ENCODE peak calls at places on chromosome 1, in five cellular contexts. Z is kidney, V is WTC11, D is omental fat pad, Q is lower lobe of right lung. Y is an unnamed sample.

GRCh38 chr1:23784846-23785245 is 6.1 kb upstream of the LYPLA2 start:
- DNase-seq in V (no peak), D (no peak), Q (no peak), Z (no peak), Y (no peak)

GRCh38 chr1:208044568-208045241 is 133.8 kb upstream of the CD34 start:
- DNase-seq in V (no peak), Z (no peak), D (no peak), Q (no peak), Y (no peak)

GRCh38 chr1:154661110-154661509 is 53.1 kb upstream of the ADAR start:
- DNase-seq in V (no peak), Q (no peak), D (no peak), Z (no peak), Y (no peak)

GRCh38 chr1:117239467-117239866 is 28.7 kb upstream of the VTCN1 start:
- DNase-seq in V (no peak), Q (no peak), Z (no peak), D (no peak), Y (no peak)

GRCh38 chr1:233016798-233017197 is 66.4 kb downstream of the NTPCR start:
- DNase-seq in V (no peak), D (no peak), Z (no peak), Q (no peak), Y (no peak)

GRCh38 chr1:88302843-88303486 is 381.1 kb upstream of the PKN2 start:
- DNase-seq in D (no peak), V (no peak), Z (no peak), Q (no peak), Y (no peak)

GRCh38 chr1:78663916-78664315 is 14.3 kb downstream of the IFI44 start:
- DNase-seq in V (no peak), Z (no peak), Q (no peak), D (no peak), Y (no peak)

GRCh38 chr1:246724725-246725095 is 501 bp downstream of the SCCPDH start:
- DNase-seq in V (peak), Z (no peak), Q (no peak), D (no peak), Y (peak)

GRCh38 chr1:205199090-205199930 is 12.2 kb downstream of the DSTYK start:
- DNase-seq in D (no peak), Z (no peak), V (no peak), Q (no peak), Y (peak)

GRCh38 chr1:19310720-19311502 is 1.0 kb downstream of the AKR7A2 start:
- DNase-seq in Q (no peak), V (no peak), Z (no peak), D (no peak), Y (peak)

GRCh38 chr1:15062479-15063099 is 91.0 kb upstream of the TMEM51 start:
- DNase-seq in D (no peak), Q (no peak), Z (no peak), V (no peak), Y (no peak)

GRCh38 chr1:29221296-29221695 is 9.4 kb downstream of the MECR start:
- DNase-seq in Q (no peak), V (no peak), Z (no peak), D (no peak), Y (no peak)

GRCh38 chr1:35572296-35572695 is 818 bp upstream of the TFAP2E start:
- DNase-seq in V (no peak), D (no peak), Z (no peak), Q (no peak), Y (no peak)

GRCh38 chr1:243482237-243483022 is 226.6 kb downstream of the SDCCAG8 start:
- DNase-seq in Q (no peak), Z (peak), D (no peak), V (peak), Y (peak)

GRCh38 chr1:41419584-41420295 is 58.5 kb downstream of the FOXO6 start:
- DNase-seq in Q (no peak), D (no peak), V (no peak), Z (no peak), Y (no peak)

GRCh38 chr1:23357112-23357908 is 12.3 kb downstream of the ZNF436 start:
- DNase-seq in D (no peak), V (no peak), Z (no peak), Q (no peak), Y (no peak)

GRCh38 chr1:15207031-15207828 is 39.8 kb upstream of the FHAD1 start:
- DNase-seq in V (peak), Z (no peak), D (no peak), Q (no peak), Y (no peak)

GRCh38 chr1:231313661-231314060 is 24.0 kb downstream of the EXOC8 start:
- DNase-seq in D (no peak), Q (no peak), V (no peak), Z (no peak), Y (no peak)

GRCh38 chr1:4664095-4664494 is 9.7 kb downstream of the AJAP1 start:
- DNase-seq in D (no peak), V (no peak), Q (no peak), Z (no peak), Y (no peak)

GRCh38 chr1:53025034-53025777 is 36.8 kb upstream of the PODN start:
- DNase-seq in Q (no peak), D (no peak), V (no peak), Z (peak), Y (no peak)

GRCh38 chr1:243731301-243731891 is 118.6 kb downstream of the AKT3 start:
- DNase-seq in Z (no peak), Q (no peak), V (no peak), D (no peak), Y (no peak)

GRCh38 chr1:29503441-29503840 is 267.1 kb downstream of the PTPRU start:
- DNase-seq in V (no peak), D (no peak), Z (no peak), Q (no peak), Y (no peak)

GRCh38 chr1:154607084-154607747 is 770 bp downstream of the ADAR start:
- DNase-seq in Q (no peak), Z (no peak), D (no peak), V (peak), Y (no peak)

GRCh38 chr1:43619996-43620920 is 29.7 kb upstream of the KDM4A start:
- DNase-seq in D (no peak), V (no peak), Q (peak), Z (peak), Y (no peak)

GRCh38 chr1:43618521-43619313 is 31.2 kb upstream of the KDM4A start:
- DNase-seq in Q (peak), Z (peak), D (no peak), V (no peak), Y (no peak)

GRCh38 chr1:43620956-43621355 is 29.0 kb upstream of the KDM4A start:
- DNase-seq in D (no peak), V (no peak), Q (peak), Z (peak), Y (no peak)

GRCh38 chr1:43617668-43618067 is 32.3 kb upstream of the KDM4A start:
- DNase-seq in V (no peak), Z (peak), Q (peak), D (no peak), Y (no peak)

GRCh38 chr1:43619314-43619790 is 30.6 kb upstream of the KDM4A start:
- DNase-seq in Q (peak), D (no peak), V (no peak), Z (peak), Y (no peak)
- TF ChIP-seq CTCF in Q (no peak), D (no peak), V (no peak), Z (no peak), Y (no peak)

GRCh38 chr1:21814241-21814918 is 2.3 kb downstream of the LDLRAD2 start:
- DNase-seq in Z (peak), V (peak), D (no peak), Q (peak), Y (peak)
- TF ChIP-seq CTCF in Z (peak), V (peak), D (no peak), Q (peak), Y (peak)

GRCh38 chr1:114671011-114671938 is 1.4 kb upstream of the DENND2C start:
- DNase-seq in D (no peak), Q (no peak), Z (no peak), V (no peak), Y (peak)
- TF ChIP-seq CTCF in D (no peak), Q (peak), Z (no peak), V (no peak), Y (no peak)

GRCh38 chr1:21499283-21499945 is 9.8 kb upstream of the ALPL start:
- DNase-seq in V (no peak), D (no peak), Q (no peak), Z (no peak), Y (no peak)

GRCh38 chr1:21496063-21496462 is 13.2 kb upstream of the ALPL start:
- DNase-seq in Z (no peak), Q (no peak), V (no peak), D (no peak), Y (peak)

GRCh38 chr1:21495225-21495820 is 13.9 kb upstream of the ALPL start:
- DNase-seq in Q (no peak), Z (no peak), V (no peak), D (no peak), Y (no peak)

GRCh38 chr1:21496886-21497285 is 12.3 kb upstream of the ALPL start:
- DNase-seq in D (no peak), Z (no peak), V (no peak), Q (no peak), Y (no peak)

DNA sequence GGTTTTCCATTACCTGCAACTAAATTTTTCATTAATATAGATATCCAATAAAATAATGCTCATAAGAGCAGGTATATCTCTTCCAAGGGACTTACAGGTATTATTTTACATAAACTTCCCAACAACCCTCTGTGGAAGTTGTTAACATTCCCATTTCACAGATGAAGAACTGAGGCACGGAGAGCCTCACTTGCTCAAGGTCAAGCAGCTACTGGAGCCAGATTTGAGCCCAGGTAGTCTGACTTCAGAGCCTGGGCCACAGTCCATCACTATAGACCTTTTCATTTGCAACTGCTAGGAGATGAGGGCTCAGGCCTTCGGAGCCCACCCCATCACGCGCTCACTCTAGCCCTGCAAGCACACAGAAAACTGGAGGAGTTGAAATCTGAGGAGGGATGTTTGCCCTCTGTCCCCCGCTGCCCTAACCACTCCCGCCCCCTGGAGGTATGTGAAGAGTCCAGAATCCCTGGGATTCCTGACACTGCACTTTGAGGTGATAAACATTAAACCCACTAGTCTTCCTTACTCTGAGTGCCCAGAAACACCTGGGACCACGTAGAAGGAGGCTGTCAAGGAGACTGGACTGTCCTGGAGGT is 11.7 kb upstream of the ALPL start:
- DNase-seq in D (no peak), Z (no peak), Q (no peak), V (peak), Y (no peak)
- TF ChIP-seq CTCF in D (no peak), Z (no peak), Q (no peak), V (no peak), Y (no peak)

DNA sequence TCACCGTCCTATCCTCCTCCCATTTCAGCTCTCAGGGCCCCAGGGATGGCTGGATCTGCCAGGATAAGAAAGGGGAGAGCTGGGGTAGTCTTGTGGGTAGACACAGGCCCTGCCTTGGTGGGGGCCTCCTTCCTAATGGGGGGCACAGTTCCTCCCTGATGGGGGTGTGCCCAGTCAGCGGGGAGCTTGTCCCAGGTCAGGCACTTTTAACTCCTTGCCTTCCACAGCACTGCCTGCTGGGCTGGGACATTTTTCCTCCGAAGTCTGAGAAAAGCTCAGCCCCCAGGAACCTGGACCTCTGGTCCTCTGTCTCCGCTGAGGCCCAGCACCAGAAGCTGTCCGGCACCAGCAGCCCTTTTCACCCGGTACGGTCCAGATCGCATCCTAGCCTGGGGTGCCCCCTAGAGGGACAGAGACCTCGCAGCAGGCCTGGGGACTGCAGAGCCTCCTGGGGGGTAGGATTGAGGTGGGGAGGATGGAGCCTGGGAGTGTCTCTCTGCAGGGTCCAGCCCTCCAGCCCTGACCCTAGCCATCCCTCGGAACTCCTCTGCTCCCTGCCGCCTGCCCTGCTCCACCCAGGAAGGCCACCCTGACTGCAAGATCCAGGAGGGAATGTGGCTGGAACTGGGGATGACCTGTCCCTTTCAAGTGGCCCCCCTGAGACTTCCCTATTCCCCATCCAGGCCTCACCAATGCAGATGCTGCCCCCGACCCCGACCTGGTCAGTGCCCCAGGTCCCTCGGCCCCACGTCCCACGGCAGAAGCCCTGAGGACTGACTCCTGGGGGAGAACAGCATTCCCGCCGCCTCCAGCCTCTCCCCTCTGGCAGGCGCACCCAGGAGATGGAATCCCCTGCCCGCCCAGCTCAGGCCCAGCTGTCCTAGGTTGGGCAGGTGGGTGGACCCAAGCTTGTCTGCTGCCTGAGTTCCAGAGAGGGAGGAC is 12.0 kb downstream of the MIIP start:
- DNase-seq in V (peak), Q (peak), Z (no peak), D (no peak), Y (peak)
- TF ChIP-seq CTCF in V (no peak), Q (peak), Z (peak), D (no peak), Y (peak)

GRCh38 chr1:114153621-114154145 is at the start of gene SYT6:
- DNase-seq in D (no peak), V (peak), Q (no peak), Z (peak), Y (no peak)
- TF ChIP-seq CTCF in D (no peak), V (no peak), Q (no peak), Z (no peak), Y (no peak)

DNA sequence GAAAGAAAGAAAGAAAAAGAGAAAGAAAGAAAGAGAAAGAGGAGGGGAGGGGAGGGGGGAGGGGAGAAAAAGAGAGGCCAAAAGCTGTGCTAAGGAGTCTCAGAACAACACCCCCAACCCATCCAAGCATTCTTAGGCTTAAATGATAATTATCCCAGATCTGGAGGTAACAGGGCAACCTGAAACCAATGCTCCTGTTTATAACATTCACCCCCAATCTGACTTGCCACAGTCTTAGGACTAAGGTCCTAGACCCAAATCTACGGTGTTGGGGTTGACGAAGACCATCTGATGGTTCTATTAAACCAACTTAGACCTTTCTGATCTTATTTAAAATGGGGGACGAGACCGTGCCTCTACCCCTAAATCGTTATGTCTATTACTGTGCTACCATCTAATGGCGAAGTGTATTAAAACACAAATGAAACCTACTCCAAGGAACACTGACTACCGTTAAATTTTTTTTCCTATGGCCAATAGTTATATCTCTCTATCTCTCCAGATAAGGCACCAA is 119.3 kb upstream of the CDC42BPA start:
- DNase-seq in D (no peak), V (no peak), Q (no peak), Z (no peak), Y (peak)
- TF ChIP-seq CTCF in D (no peak), V (no peak), Q (peak), Z (peak), Y (no peak)

GRCh38 chr1:174413632-174414031 is 34.1 kb upstream of the GPR52 start:
- DNase-seq in D (no peak), Q (no peak), V (no peak), Z (no peak), Y (no peak)
- TF ChIP-seq CTCF in D (no peak), Q (no peak), V (no peak), Z (peak), Y (no peak)

DNA sequence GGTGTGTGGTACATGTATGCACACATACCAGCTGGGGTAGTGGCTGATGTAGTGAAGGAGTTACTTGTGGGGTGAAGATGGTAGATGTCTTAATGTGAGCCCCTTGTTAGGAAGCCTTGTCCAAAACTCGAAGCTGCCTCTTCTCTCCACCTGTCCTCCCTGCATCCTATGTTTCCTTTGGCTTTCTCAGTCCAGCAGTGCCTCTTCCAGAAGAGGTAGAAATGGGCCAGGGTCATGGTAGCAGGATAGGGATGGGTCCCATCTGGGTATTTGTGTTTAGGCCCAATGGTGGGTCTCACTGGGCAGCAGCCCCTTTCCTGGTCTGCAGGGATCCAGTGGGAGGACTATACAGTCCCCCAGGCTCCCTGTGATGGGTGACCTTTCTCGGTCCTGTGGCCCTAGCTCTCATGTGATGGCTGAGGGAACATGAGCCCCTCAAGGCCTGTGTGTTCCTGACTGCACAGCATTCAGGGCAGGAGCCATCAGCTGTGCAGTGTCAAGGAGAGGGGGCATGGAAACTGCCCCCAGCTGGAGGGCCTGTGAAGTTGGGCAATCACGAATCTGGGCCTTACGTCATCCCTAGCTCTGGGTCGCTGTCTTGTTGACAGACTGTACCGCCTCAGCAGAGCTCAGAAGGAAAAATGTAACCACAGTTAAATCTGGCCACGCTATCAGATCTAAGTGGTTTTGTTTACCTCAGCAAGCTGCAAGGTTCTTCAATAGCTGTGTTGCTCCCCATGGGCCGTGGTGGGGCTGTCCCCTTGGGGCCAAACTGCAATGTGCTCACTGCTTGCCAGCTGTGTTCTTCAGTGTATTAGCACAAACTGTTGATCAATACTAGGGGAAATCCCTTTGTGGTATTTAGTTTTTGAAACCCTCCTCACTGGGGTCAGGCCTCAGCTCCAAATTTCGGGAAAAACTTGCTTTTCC is 82.7 kb downstream of the NOS1AP start:
- DNase-seq in Z (no peak), V (no peak), Q (no peak), D (no peak), Y (peak)
- TF ChIP-seq CTCF in Z (no peak), V (no peak), Q (no peak), D (no peak), Y (no peak)

Y was measured in GM13976.